ENCODE peak calls at places on chromosomes 3 and 15, in six cellular contexts. One of them, this sample, is unnamed.

GRCh38 chr3:138327831-138328230 is 1.8 kb downstream of the NME9 start:
- DNase-seq in HCT116: no peak
- DNase-seq in WTC11: no peak
- DNase-seq in HepG2: no peak
- DNase-seq in H1: no peak
- DNase-seq in K562: no peak
- DNase-seq in this sample: no peak

GRCh38 chr3:56119575-56120349 is 348.5 kb downstream of the ERC2 start:
- DNase-seq in WTC11: no peak
- DNase-seq in HepG2: no peak
- DNase-seq in HCT116: no peak
- DNase-seq in H1: no peak
- DNase-seq in K562: no peak
- DNase-seq in this sample: no peak

GRCh38 chr3:196537319-196537984 is 22.3 kb upstream of the SMCO1 start:
- DNase-seq in WTC11: peak; percentile 68
- DNase-seq in K562: peak; percentile 32
- DNase-seq in HCT116: no peak
- DNase-seq in H1: no peak
- DNase-seq in HepG2: no peak
- DNase-seq in this sample: no peak

GRCh38 chr3:25585361-25586166 is 79.1 kb downstream of the TOP2B start:
- DNase-seq in HepG2: no peak
- DNase-seq in K562: no peak
- DNase-seq in WTC11: no peak
- DNase-seq in HCT116: no peak
- DNase-seq in H1: no peak
- DNase-seq in this sample: no peak

GRCh38 chr3:152508705-152509104 is 240.0 kb downstream of the MBNL1 start:
- DNase-seq in H1: no peak
- DNase-seq in HCT116: peak; percentile 33
- DNase-seq in HepG2: peak; percentile 7
- DNase-seq in WTC11: no peak
- DNase-seq in K562: peak; percentile 40
- DNase-seq in this sample: no peak

GRCh38 chr3:156448300-156448699 is 106.6 kb downstream of the SSR3 start:
- DNase-seq in H1: no peak
- DNase-seq in K562: peak; percentile 33
- DNase-seq in HepG2: peak; percentile 5
- DNase-seq in HCT116: peak; percentile 46
- DNase-seq in WTC11: peak; percentile 64
- DNase-seq in this sample: no peak

GRCh38 chr3:2837233-2837632 is 272.9 kb downstream of the IL5RA start:
- DNase-seq in HCT116: no peak
- DNase-seq in HepG2: no peak
- DNase-seq in WTC11: no peak
- DNase-seq in H1: no peak
- DNase-seq in K562: no peak
- DNase-seq in this sample: no peak

GRCh38 chr3:185335799-185336198 is 27.1 kb upstream of the MAP3K13 start:
- DNase-seq in HCT116: peak; percentile 80
- DNase-seq in H1: no peak
- DNase-seq in K562: no peak
- DNase-seq in HepG2: peak; percentile 86
- DNase-seq in WTC11: no peak
- DNase-seq in this sample: no peak

GRCh38 chr3:124701687-124702086 is 28.6 kb upstream of the UMPS start:
- DNase-seq in K562: no peak
- DNase-seq in HepG2: peak; percentile 16
- DNase-seq in WTC11: no peak
- DNase-seq in HCT116: no peak
- DNase-seq in H1: no peak
- DNase-seq in this sample: no peak

GRCh38 chr3:4474683-4475490 is 7.8 kb upstream of the SUMF1 start:
- DNase-seq in HCT116: no peak
- DNase-seq in H1: no peak
- DNase-seq in HepG2: no peak
- DNase-seq in K562: no peak
- DNase-seq in WTC11: no peak
- DNase-seq in this sample: peak; percentile 81

GRCh38 chr15:42578984-42579537 is 3.7 kb downstream of the STARD9 start:
- DNase-seq in HepG2: no peak
- DNase-seq in K562: no peak
- DNase-seq in H1: no peak
- DNase-seq in HCT116: no peak
- DNase-seq in WTC11: no peak
- DNase-seq in this sample: no peak

GRCh38 chr15:36106640-36107335 is 472.6 kb upstream of the CDIN1 start:
- DNase-seq in HCT116: no peak
- DNase-seq in HepG2: no peak
- DNase-seq in H1: no peak
- DNase-seq in K562: no peak
- DNase-seq in WTC11: no peak
- DNase-seq in this sample: no peak

GRCh38 chr3:134449277-134449676 is 36.5 kb downstream of the ANAPC13 start:
- DNase-seq in WTC11: peak; percentile 64
- DNase-seq in K562: no peak
- DNase-seq in HCT116: no peak
- DNase-seq in HepG2: peak; percentile 56
- DNase-seq in H1: no peak
- DNase-seq in this sample: no peak

GRCh38 chr3:195066441-195066841 is 204.5 kb downstream of the XXYLT1 start:
- DNase-seq in HepG2: no peak
- DNase-seq in WTC11: no peak
- DNase-seq in HCT116: no peak
- DNase-seq in H1: no peak
- DNase-seq in K562: no peak
- DNase-seq in this sample: no peak

GRCh38 chr3:53257465-53257864 is 1.6 kb upstream of the TKT start:
- DNase-seq in H1: no peak
- DNase-seq in HepG2: no peak
- DNase-seq in WTC11: no peak
- DNase-seq in K562: no peak
- DNase-seq in HCT116: no peak
- DNase-seq in this sample: no peak

GRCh38 chr15:71124937-71125755 is 9.9 kb downstream of the THSD4 start:
- DNase-seq in HepG2: no peak
- DNase-seq in K562: no peak
- DNase-seq in H1: no peak
- DNase-seq in HCT116: no peak
- DNase-seq in WTC11: no peak
- DNase-seq in this sample: no peak

GRCh38 chr3:125186800-125187598 is 25.5 kb downstream of the SLC12A8 start:
- DNase-seq in K562: no peak
- DNase-seq in HepG2: no peak
- DNase-seq in HCT116: no peak
- DNase-seq in WTC11: no peak
- DNase-seq in H1: no peak
- DNase-seq in this sample: no peak

GRCh38 chr3:61684386-61684785 is 123.0 kb downstream of the PTPRG start:
- DNase-seq in H1: no peak
- DNase-seq in WTC11: no peak
- DNase-seq in K562: no peak
- DNase-seq in HepG2: no peak
- DNase-seq in HCT116: no peak
- DNase-seq in this sample: no peak

GRCh38 chr3:177150970-177151627 is 46.2 kb downstream of the TBL1XR1 start:
- DNase-seq in WTC11: no peak
- DNase-seq in HepG2: peak; percentile 18
- DNase-seq in HCT116: peak; percentile 39
- DNase-seq in H1: no peak
- DNase-seq in K562: no peak
- DNase-seq in this sample: peak; percentile 48

GRCh38 chr3:141103503-141103902 is 52.4 kb downstream of the SPSB4 start:
- DNase-seq in H1: no peak
- DNase-seq in WTC11: no peak
- DNase-seq in HCT116: no peak
- DNase-seq in HepG2: no peak
- DNase-seq in K562: no peak
- DNase-seq in this sample: no peak

GRCh38 chr3:45496550-45496949 is 98.0 kb upstream of the LIMD1 start:
- DNase-seq in K562: no peak
- DNase-seq in WTC11: no peak
- DNase-seq in H1: no peak
- DNase-seq in HCT116: no peak
- DNase-seq in HepG2: no peak
- DNase-seq in this sample: no peak

GRCh38 chr15:65189102-65189740 is 4.1 kb upstream of the CLPX start:
- DNase-seq in HCT116: peak; percentile 63
- DNase-seq in WTC11: peak; percentile 54
- DNase-seq in HepG2: peak; percentile 54
- DNase-seq in H1: peak; percentile 21
- DNase-seq in K562: peak; percentile 49
- DNase-seq in this sample: no peak

GRCh38 chr3:33989229-33989628 is 190.8 kb downstream of the PDCD6IP start:
- DNase-seq in H1: no peak
- DNase-seq in WTC11: peak; percentile 41
- DNase-seq in HepG2: no peak
- DNase-seq in K562: no peak
- DNase-seq in HCT116: no peak
- DNase-seq in this sample: no peak

GRCh38 chr15:81783586-81783985 is 262.2 kb downstream of the MEX3B start:
- DNase-seq in HepG2: no peak
- DNase-seq in WTC11: no peak
- DNase-seq in H1: no peak
- DNase-seq in HCT116: no peak
- DNase-seq in K562: no peak
- DNase-seq in this sample: no peak

GRCh38 chr3:109331692-109332091 is 5.7 kb downstream of the DPPA4 start:
- DNase-seq in HCT116: no peak
- DNase-seq in K562: no peak
- DNase-seq in HepG2: no peak
- DNase-seq in H1: no peak
- DNase-seq in WTC11: no peak
- DNase-seq in this sample: no peak

GRCh38 chr15:41828747-41829270 is 917 bp downstream of the JMJD7 start:
- DNase-seq in HepG2: no peak
- DNase-seq in HCT116: no peak
- DNase-seq in WTC11: no peak
- DNase-seq in H1: no peak
- DNase-seq in K562: no peak
- DNase-seq in this sample: no peak

GRCh38 chr3:16374047-16375019 is 109.3 kb downstream of the OXNAD1 start:
- DNase-seq in HepG2: no peak
- DNase-seq in K562: no peak
- DNase-seq in H1: no peak
- DNase-seq in WTC11: no peak
- DNase-seq in HCT116: no peak
- DNase-seq in this sample: no peak

GRCh38 chr15:74504418-74504817 is 36.6 kb upstream of the ARID3B start:
- DNase-seq in H1: no peak
- DNase-seq in HCT116: no peak
- DNase-seq in WTC11: no peak
- DNase-seq in K562: no peak
- DNase-seq in HepG2: no peak
- DNase-seq in this sample: no peak

GRCh38 chr15:50148362-50148963 is 29.4 kb upstream of the ATP8B4 start:
- DNase-seq in HepG2: peak; percentile 59
- DNase-seq in WTC11: peak; percentile 54
- DNase-seq in HCT116: peak; percentile 81
- DNase-seq in K562: no peak
- DNase-seq in H1: peak; percentile 7
- DNase-seq in this sample: no peak

DNA sequence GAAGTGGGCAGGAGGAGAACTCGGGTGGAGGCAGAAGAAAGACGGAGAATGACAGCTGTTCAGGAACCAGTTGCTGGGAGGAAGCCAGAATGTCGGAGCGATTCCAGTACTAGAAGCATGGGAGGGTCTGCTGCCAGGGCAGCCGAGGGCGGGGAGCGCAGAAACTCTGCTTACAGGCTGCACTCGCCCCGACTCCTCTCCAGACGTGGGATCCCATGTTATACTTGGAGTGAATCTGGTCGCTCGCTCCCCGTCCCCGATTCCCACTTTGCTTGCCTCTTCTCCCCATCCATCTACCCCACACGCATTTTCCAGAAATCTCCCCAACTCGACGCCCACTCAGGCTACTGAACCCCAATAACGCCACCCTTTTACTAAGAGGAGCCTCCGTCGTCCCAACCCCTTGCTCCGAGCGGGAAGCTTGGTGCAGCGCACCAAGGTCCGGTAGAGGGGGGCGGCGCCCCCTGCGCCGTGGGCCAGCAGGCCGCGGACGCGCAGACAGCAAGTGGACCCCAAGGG is 655 bp downstream of the GATM start:
- DNase-seq in WTC11: peak; percentile 24
- DNase-seq in H1: no peak
- DNase-seq in K562: no peak
- DNase-seq in HCT116: no peak
- DNase-seq in HepG2: no peak
- DNase-seq in this sample: no peak
- TF ChIP-seq ATF3 in WTC11: no peak
- TF ChIP-seq ATF3 in H1: no peak
- TF ChIP-seq ATF3 in K562: no peak
- TF ChIP-seq ATF3 in HCT116: no peak
- TF ChIP-seq ATF3 in HepG2: no peak
- TF ChIP-seq ATF3 in this sample: no peak

GRCh38 chr3:71127463-71128243 is 455.9 kb downstream of the FOXP1 start:
- DNase-seq in WTC11: no peak
- DNase-seq in HepG2: no peak
- DNase-seq in H1: no peak
- DNase-seq in K562: no peak
- DNase-seq in HCT116: no peak
- DNase-seq in this sample: no peak

GRCh38 chr3:71124048-71124447 is 459.5 kb downstream of the FOXP1 start:
- DNase-seq in HCT116: no peak
- DNase-seq in H1: no peak
- DNase-seq in HepG2: no peak
- DNase-seq in WTC11: no peak
- DNase-seq in K562: no peak
- DNase-seq in this sample: no peak

GRCh38 chr3:71127052-71127451 is 456.5 kb downstream of the FOXP1 start:
- DNase-seq in H1: no peak
- DNase-seq in K562: no peak
- DNase-seq in HCT116: no peak
- DNase-seq in WTC11: no peak
- DNase-seq in HepG2: no peak
- DNase-seq in this sample: no peak

GRCh38 chr3:71122641-71123040 is 460.9 kb downstream of the FOXP1 start:
- DNase-seq in HepG2: no peak
- DNase-seq in K562: no peak
- DNase-seq in H1: no peak
- DNase-seq in WTC11: no peak
- DNase-seq in HCT116: no peak
- DNase-seq in this sample: no peak

GRCh38 chr3:71125729-71126128 is 457.8 kb downstream of the FOXP1 start:
- DNase-seq in WTC11: no peak
- DNase-seq in HCT116: no peak
- DNase-seq in H1: no peak
- DNase-seq in HepG2: no peak
- DNase-seq in K562: no peak
- DNase-seq in this sample: no peak
- TF ChIP-seq ATF3 in WTC11: no peak
- TF ChIP-seq ATF3 in HCT116: no peak
- TF ChIP-seq ATF3 in H1: no peak
- TF ChIP-seq ATF3 in HepG2: no peak
- TF ChIP-seq ATF3 in K562: no peak
- TF ChIP-seq ATF3 in this sample: no peak

GRCh38 chr3:170809021-170809974 is 60.7 kb downstream of the RPL22L1 start:
- DNase-seq in HepG2: peak; percentile 30
- DNase-seq in H1: no peak
- DNase-seq in HCT116: peak; percentile 56
- DNase-seq in K562: peak; percentile 62
- DNase-seq in WTC11: peak; percentile 47
- DNase-seq in this sample: no peak
- TF ChIP-seq ATF3 in HepG2: no peak
- TF ChIP-seq ATF3 in H1: no peak
- TF ChIP-seq ATF3 in HCT116: no peak
- TF ChIP-seq ATF3 in K562: no peak
- TF ChIP-seq ATF3 in WTC11: no peak
- TF ChIP-seq ATF3 in this sample: no peak

GRCh38 chr15:31145271-31145911 is 43.9 kb upstream of the TRPM1 start:
- DNase-seq in H1: no peak
- DNase-seq in HCT116: no peak
- DNase-seq in WTC11: no peak
- DNase-seq in K562: no peak
- DNase-seq in HepG2: peak; percentile 39
- DNase-seq in this sample: no peak
- TF ChIP-seq ATF3 in H1: no peak
- TF ChIP-seq ATF3 in HCT116: no peak
- TF ChIP-seq ATF3 in WTC11: no peak
- TF ChIP-seq ATF3 in K562: no peak
- TF ChIP-seq ATF3 in HepG2: no peak
- TF ChIP-seq ATF3 in this sample: no peak

This sample was measured in GM12878.